ENCODE peak calls at places on chromosomes 16 and 17, in nine cellular contexts. K, P, T, U, D, X, Y, E and F are unnamed samples.

GRCh38 chr17:57395721-57396321 is 139.5 kb downstream of the MSI2 start:
- DNase-seq in Y (no peak), U (no peak), X (no peak), P (no peak), K (no peak), E (no peak), D (no peak), T (no peak), F (no peak)

GRCh38 chr17:48552453-48553189 is 7.7 kb upstream of the HOXB2 start:
- DNase-seq in T (no peak), Y (no peak), K (no peak), E (no peak), P (no peak), U (no peak), X (no peak), D (no peak), F (no peak)

GRCh38 chr16:87384162-87384999 is 805 bp upstream of the FBXO31 start:
- DNase-seq in D (no peak), P (peak; percentile 55), T (peak; percentile 44), U (no peak), Y (no peak), K (no peak), X (no peak), E (no peak), F (no peak)

GRCh38 chr17:10099051-10099571 is 99.3 kb downstream of the GAS7 start:
- DNase-seq in T (no peak), E (no peak), K (peak; percentile 71), D (no peak), Y (peak; percentile 76), X (peak; percentile 69), U (no peak), P (no peak), F (no peak)

GRCh38 chr16:49473131-49473530 is 99.5 kb downstream of the C16orf78 start:
- DNase-seq in T (peak; percentile 3), K (no peak), X (no peak), E (no peak), P (no peak), U (no peak), Y (no peak), D (no peak), F (no peak)

GRCh38 chr16:21260870-21261791 is 17.0 kb downstream of the CRYM start:
- DNase-seq in K (peak; percentile 31), E (peak; percentile 51), P (no peak), T (peak; percentile 60), U (no peak), X (peak; percentile 84), D (no peak), Y (peak; percentile 61), F (no peak)

GRCh38 chr16:85136705-85137322 is 24.5 kb upstream of the CIBAR2 start:
- DNase-seq in X (no peak), E (no peak), D (no peak), Y (peak; percentile 36), P (no peak), U (no peak), T (peak; percentile 31), K (no peak), F (no peak)

GRCh38 chr17:79781691-79782575 is 4.0 kb downstream of the CBX2 start:
- DNase-seq in X (no peak), K (no peak), Y (no peak), E (no peak), D (no peak), U (no peak), P (no peak), T (no peak), F (no peak)

GRCh38 chr16:56460101-56460500 is 8.7 kb downstream of the OGFOD1 start:
- DNase-seq in D (no peak), T (no peak), K (no peak), E (no peak), P (no peak), X (no peak), U (no peak), Y (no peak), F (no peak)

GRCh38 chr17:81074875-81075274 is 39.9 kb downstream of the BAIAP2 start:
- DNase-seq in E (no peak), K (no peak), T (no peak), D (no peak), X (no peak), Y (peak; percentile 59), P (no peak), U (no peak), F (no peak)

GRCh38 chr17:9371019-9371418 is 204.6 kb downstream of the STX8 start:
- DNase-seq in K (peak; percentile 41), P (no peak), T (no peak), Y (peak; percentile 70), U (no peak), E (peak; percentile 13), D (no peak), X (peak; percentile 94), F (no peak)

GRCh38 chr17:16948587-16949376 is 23.1 kb downstream of the TNFRSF13B start:
- DNase-seq in P (no peak), D (no peak), U (no peak), E (no peak), X (no peak), Y (no peak), T (no peak), K (no peak), F (no peak)